ENCODE peak calls at places on chromosomes 6 and 20, in six cellular contexts. U, R, X, D, Y and M are unnamed samples.

GRCh38 chr6:112274774-112275173 is 20.4 kb upstream of the LAMA4 start:
- DNase-seq in X (no peak), Y (no peak), R (no peak), U (no peak), D (no peak), M (no peak)

GRCh38 chr20:33915726-33916331 is 77.9 kb upstream of the RALY start:
- DNase-seq in X (peak; percentile 31), R (no peak), U (peak; percentile 46), D (peak; percentile 41), Y (peak; percentile 58), M (peak; percentile 40)

GRCh38 chr6:150297327-150298028 is 71.3 kb upstream of the IYD start:
- DNase-seq in U (no peak), R (no peak), D (no peak), X (no peak), Y (no peak), M (no peak)

GRCh38 chr6:62445521-62445920 is 159.5 kb upstream of the KHDRBS2 start:
- DNase-seq in U (no peak), X (no peak), D (no peak), Y (no peak), R (no peak), M (no peak)

GRCh38 chr20:62162765-62163484 is 19.4 kb downstream of the SS18L1 start:
- DNase-seq in R (no peak), Y (no peak), X (no peak), D (no peak), U (no peak), M (no peak)

GRCh38 chr6:14040042-14040441 is 77.5 kb upstream of the CD83 start:
- DNase-seq in D (no peak), U (no peak), X (no peak), Y (peak; percentile 7), R (no peak), M (no peak)

GRCh38 chr20:45010399-45010828 is 44.1 kb downstream of the STK4 start:
- DNase-seq in D (no peak), R (no peak), U (no peak), Y (no peak), X (no peak), M (no peak)

GRCh38 chr20:34165246-34165645 is 53.2 kb upstream of the EIF2S2 start:
- DNase-seq in R (no peak), U (no peak), Y (no peak), X (no peak), D (no peak), M (no peak)

GRCh38 chr20:11716239-11716944 is 201.3 kb upstream of the BTBD3 start:
- DNase-seq in R (peak; percentile 40), D (no peak), X (no peak), Y (peak; percentile 2), U (peak; percentile 48), M (no peak)

GRCh38 chr20:44495257-44495656 is 19.6 kb downstream of the TTPAL start:
- DNase-seq in U (no peak), D (no peak), X (no peak), Y (no peak), R (no peak), M (no peak)

GRCh38 chr20:40564997-40565680 is 123.9 kb downstream of the MAFB start:
- DNase-seq in Y (no peak), X (no peak), D (no peak), U (no peak), R (peak; percentile 20), M (no peak)

GRCh38 chr6:49841424-49841823 is 24.9 kb downstream of the CRISP1 start:
- DNase-seq in Y (no peak), X (no peak), R (no peak), D (no peak), U (no peak), M (no peak)

GRCh38 chr6:100175814-100176275 is 181.8 kb upstream of the MCHR2 start:
- DNase-seq in U (no peak), D (no peak), X (no peak), Y (no peak), R (peak; percentile 95), M (no peak)

GRCh38 chr6:56624728-56625069 is 18.0 kb downstream of the DST start:
- DNase-seq in D (no peak), R (no peak), X (no peak), Y (no peak), U (no peak), M (no peak)

GRCh38 chr20:3307078-3307477 is 68.1 kb upstream of the SLC4A11 start:
- DNase-seq in D (no peak), R (no peak), Y (no peak), X (no peak), U (no peak), M (no peak)

GRCh38 chr6:147022041-147022440 is 182.2 kb upstream of the STXBP5 start:
- DNase-seq in U (no peak), R (no peak), Y (no peak), D (no peak), X (no peak), M (no peak)

GRCh38 chr6:44504321-44504761 is 116.8 kb downstream of the CDC5L start:
- DNase-seq in X (no peak), Y (no peak), R (no peak), D (no peak), U (no peak), M (no peak)

GRCh38 chr20:23874747-23875146 is 4.8 kb downstream of the CST5 start:
- DNase-seq in R (no peak), D (no peak), Y (peak; percentile 55), X (no peak), U (no peak), M (no peak)

GRCh38 chr20:63874254-63874653 is 9.2 kb downstream of the TPD52L2 start:
- DNase-seq in D (no peak), R (no peak), U (no peak), Y (no peak), X (no peak), M (no peak)

GRCh38 chr6:57021086-57021720 is 25.3 kb upstream of the KIAA1586 start:
- DNase-seq in Y (peak; percentile 67), D (no peak), U (no peak), R (peak; percentile 32), X (no peak), M (no peak)

GRCh38 chr20:44959082-44959895 is 908 bp downstream of the TOMM34 start:
- DNase-seq in R (no peak), Y (peak; percentile 55), X (peak; percentile 17), U (no peak), D (peak; percentile 71), M (peak; percentile 36)